ENCODE peak calls at places on chromosomes 13 and 19, in seven cellular contexts. One of them, this sample, is unnamed.

GRCh38 chr13:113304121-113304520 is 7.1 kb downstream of the LAMP1 start:
- DNase-seq in NB4: no peak
- DNase-seq in NCI-H69: no peak
- DNase-seq in fibroblast of villous mesenchyme: no peak
- DNase-seq in fibroblast of lung: no peak
- DNase-seq in activated CD4-positive, alpha-beta T cell treated with anti-CD3 and anti-CD28 coated beads, Interleukin-2, amount 50 U/mL, for 1 hour: no peak
- DNase-seq in Calu3: no peak
- DNase-seq in this sample: no peak

GRCh38 chr19:8567522-8568172 is 9.6 kb downstream of the MYO1F start:
- DNase-seq in NB4: peak; percentile 76
- DNase-seq in NCI-H69: no peak
- DNase-seq in fibroblast of villous mesenchyme: no peak
- DNase-seq in fibroblast of lung: no peak
- DNase-seq in activated CD4-positive, alpha-beta T cell treated with anti-CD3 and anti-CD28 coated beads, Interleukin-2, amount 50 U/mL, for 1 hour: no peak
- DNase-seq in Calu3: no peak
- DNase-seq in this sample: no peak

GRCh38 chr13:39493966-39494365 is 109.0 kb downstream of the LHFPL6 start:
- DNase-seq in NB4: no peak
- DNase-seq in NCI-H69: peak; percentile 67
- DNase-seq in fibroblast of villous mesenchyme: no peak
- DNase-seq in fibroblast of lung: no peak
- DNase-seq in activated CD4-positive, alpha-beta T cell treated with anti-CD3 and anti-CD28 coated beads, Interleukin-2, amount 50 U/mL, for 1 hour: no peak
- DNase-seq in Calu3: no peak
- DNase-seq in this sample: no peak

GRCh38 chr13:51357928-51358595 is 18.6 kb downstream of the SERPINE3 start:
- DNase-seq in NB4: no peak
- DNase-seq in NCI-H69: peak; percentile 14
- DNase-seq in fibroblast of villous mesenchyme: peak; percentile 74
- DNase-seq in fibroblast of lung: peak; percentile 60
- DNase-seq in activated CD4-positive, alpha-beta T cell treated with anti-CD3 and anti-CD28 coated beads, Interleukin-2, amount 50 U/mL, for 1 hour: no peak
- DNase-seq in Calu3: no peak
- DNase-seq in this sample: no peak

GRCh38 chr19:30064776-30065494 is 122.9 kb downstream of the URI1 start:
- DNase-seq in NB4: no peak
- DNase-seq in NCI-H69: no peak
- DNase-seq in fibroblast of villous mesenchyme: no peak
- DNase-seq in fibroblast of lung: no peak
- DNase-seq in activated CD4-positive, alpha-beta T cell treated with anti-CD3 and anti-CD28 coated beads, Interleukin-2, amount 50 U/mL, for 1 hour: no peak
- DNase-seq in Calu3: no peak
- DNase-seq in this sample: no peak

GRCh38 chr13:97976551-97977375 is 23.3 kb downstream of the IPO5 start:
- DNase-seq in NB4: no peak
- DNase-seq in NCI-H69: peak; percentile 84
- DNase-seq in fibroblast of villous mesenchyme: peak; percentile 25
- DNase-seq in fibroblast of lung: no peak
- DNase-seq in activated CD4-positive, alpha-beta T cell treated with anti-CD3 and anti-CD28 coated beads, Interleukin-2, amount 50 U/mL, for 1 hour: no peak
- DNase-seq in Calu3: no peak
- DNase-seq in this sample: no peak

GRCh38 chr13:97353927-97354326 is 80.0 kb upstream of the RAP2A start:
- DNase-seq in NB4: no peak
- DNase-seq in NCI-H69: no peak
- DNase-seq in fibroblast of villous mesenchyme: no peak
- DNase-seq in fibroblast of lung: no peak
- DNase-seq in activated CD4-positive, alpha-beta T cell treated with anti-CD3 and anti-CD28 coated beads, Interleukin-2, amount 50 U/mL, for 1 hour: no peak
- DNase-seq in Calu3: no peak
- DNase-seq in this sample: no peak

GRCh38 chr19:31140717-31141116 is 208.5 kb downstream of the TSHZ3 start:
- DNase-seq in NB4: no peak
- DNase-seq in NCI-H69: no peak
- DNase-seq in fibroblast of villous mesenchyme: no peak
- DNase-seq in fibroblast of lung: no peak
- DNase-seq in activated CD4-positive, alpha-beta T cell treated with anti-CD3 and anti-CD28 coated beads, Interleukin-2, amount 50 U/mL, for 1 hour: no peak
- DNase-seq in Calu3: no peak
- DNase-seq in this sample: peak; percentile 18

GRCh38 chr19:8017808-8018207 is 12.4 kb upstream of the ELAVL1 start:
- DNase-seq in NB4: peak; percentile 71
- DNase-seq in NCI-H69: peak; percentile 38
- DNase-seq in fibroblast of villous mesenchyme: no peak
- DNase-seq in fibroblast of lung: no peak
- DNase-seq in activated CD4-positive, alpha-beta T cell treated with anti-CD3 and anti-CD28 coated beads, Interleukin-2, amount 50 U/mL, for 1 hour: peak; percentile 47
- DNase-seq in Calu3: no peak
- DNase-seq in this sample: no peak

GRCh38 chr19:40143612-40144011 is 47.6 kb upstream of the MAP3K10 start:
- DNase-seq in NB4: peak; percentile 6
- DNase-seq in NCI-H69: no peak
- DNase-seq in fibroblast of villous mesenchyme: no peak
- DNase-seq in fibroblast of lung: peak; percentile 24
- DNase-seq in activated CD4-positive, alpha-beta T cell treated with anti-CD3 and anti-CD28 coated beads, Interleukin-2, amount 50 U/mL, for 1 hour: peak; percentile 16
- DNase-seq in Calu3: no peak
- DNase-seq in this sample: no peak

GRCh38 chr13:53782400-53783030 is 753.9 kb downstream of the OLFM4 start:
- DNase-seq in NB4: peak; percentile 69
- DNase-seq in NCI-H69: peak; percentile 83
- DNase-seq in fibroblast of villous mesenchyme: peak; percentile 24
- DNase-seq in fibroblast of lung: peak; percentile 66
- DNase-seq in activated CD4-positive, alpha-beta T cell treated with anti-CD3 and anti-CD28 coated beads, Interleukin-2, amount 50 U/mL, for 1 hour: no peak
- DNase-seq in Calu3: peak; percentile 19
- DNase-seq in this sample: peak; percentile 16

GRCh38 chr13:52463526-52463925 is 8.2 kb downstream of the CKAP2 start:
- DNase-seq in NB4: no peak
- DNase-seq in NCI-H69: no peak
- DNase-seq in fibroblast of villous mesenchyme: no peak
- DNase-seq in fibroblast of lung: no peak
- DNase-seq in activated CD4-positive, alpha-beta T cell treated with anti-CD3 and anti-CD28 coated beads, Interleukin-2, amount 50 U/mL, for 1 hour: no peak
- DNase-seq in Calu3: no peak
- DNase-seq in this sample: no peak

GRCh38 chr13:112042496-112042895 is 24.5 kb upstream of the SOX1 start:
- DNase-seq in NB4: peak; percentile 39
- DNase-seq in NCI-H69: no peak
- DNase-seq in fibroblast of villous mesenchyme: no peak
- DNase-seq in fibroblast of lung: no peak
- DNase-seq in activated CD4-positive, alpha-beta T cell treated with anti-CD3 and anti-CD28 coated beads, Interleukin-2, amount 50 U/mL, for 1 hour: no peak
- DNase-seq in Calu3: no peak
- DNase-seq in this sample: no peak

GRCh38 chr13:46575321-46575721 is 22.4 kb downstream of the LRCH1 start:
- DNase-seq in NB4: no peak
- DNase-seq in NCI-H69: no peak
- DNase-seq in fibroblast of villous mesenchyme: peak; percentile 65
- DNase-seq in fibroblast of lung: peak; percentile 77
- DNase-seq in activated CD4-positive, alpha-beta T cell treated with anti-CD3 and anti-CD28 coated beads, Interleukin-2, amount 50 U/mL, for 1 hour: no peak
- DNase-seq in Calu3: no peak
- DNase-seq in this sample: no peak

GRCh38 chr13:48585456-48585840 is 52.6 kb upstream of the RCBTB2 start:
- DNase-seq in NB4: peak; percentile 81
- DNase-seq in NCI-H69: peak; percentile 81
- DNase-seq in fibroblast of villous mesenchyme: peak; percentile 54
- DNase-seq in fibroblast of lung: peak; percentile 50
- DNase-seq in activated CD4-positive, alpha-beta T cell treated with anti-CD3 and anti-CD28 coated beads, Interleukin-2, amount 50 U/mL, for 1 hour: no peak
- DNase-seq in Calu3: peak; percentile 57
- DNase-seq in this sample: peak; percentile 77

GRCh38 chr19:29323046-29323971 is 110.4 kb upstream of the UQCRFS1 start:
- DNase-seq in NB4: no peak
- DNase-seq in NCI-H69: no peak
- DNase-seq in fibroblast of villous mesenchyme: no peak
- DNase-seq in fibroblast of lung: no peak
- DNase-seq in activated CD4-positive, alpha-beta T cell treated with anti-CD3 and anti-CD28 coated beads, Interleukin-2, amount 50 U/mL, for 1 hour: no peak
- DNase-seq in Calu3: no peak
- DNase-seq in this sample: no peak